ENCODE peak calls at places on chromosome 10, in five cellular contexts. K is DND-41, E is fibroblast of the conjunctiva, Q is cardiac fibroblast, D is HCEC 1CT. C is an unnamed sample.
A peak's percentile ranks its signal among the peaks of the same experiment; 100 is the strongest.

GRCh38 chr10:23194966-23195845 is 3.1 kb downstream of the PTF1A start:
- DNase-seq in D (no peak), Q (no peak), K (no peak), E (no peak), C (no peak)

GRCh38 chr10:47405829-47406547 is 21.9 kb upstream of the ZNF488 start:
- DNase-seq in D (no peak), E (no peak), K (no peak), Q (no peak), C (no peak)

GRCh38 chr10:94279835-94280709 is 82.7 kb downstream of the NOC3L start:
- DNase-seq in Q (peak; percentile 72), E (peak; percentile 37), D (peak; percentile 47), K (peak; percentile 53), C (peak; percentile 71)

GRCh38 chr10:109591631-109592030 is 331.7 kb downstream of the XPNPEP1 start:
- DNase-seq in D (peak; percentile 62), K (no peak), Q (no peak), E (no peak), C (no peak)

GRCh38 chr10:75814071-75814470 is 382.6 kb downstream of the LRMDA start:
- DNase-seq in K (no peak), D (no peak), Q (no peak), E (no peak), C (no peak)

GRCh38 chr10:30747633-30748032 is 118.1 kb upstream of the LYZL2 start:
- DNase-seq in E (no peak), K (no peak), Q (no peak), D (peak; percentile 65), C (no peak)

GRCh38 chr10:4470231-4470840 is 355.7 kb upstream of the AKR1E2 start:
- DNase-seq in D (peak; percentile 88), E (no peak), Q (peak; percentile 85), K (no peak), C (no peak)

GRCh38 chr10:12006671-12007070 is 35.9 kb downstream of the UPF2 start:
- DNase-seq in D (no peak), E (no peak), K (no peak), Q (no peak), C (no peak)

GRCh38 chr10:133162178-133162909 is 2.3 kb downstream of the KNDC1 start:
- DNase-seq in E (no peak), Q (no peak), K (no peak), D (no peak), C (no peak)

GRCh38 chr10:79266092-79266491 is 81.2 kb upstream of the PPIF start:
- DNase-seq in K (no peak), D (no peak), E (no peak), Q (no peak), C (no peak)

GRCh38 chr10:43026039-43026973 is 50.6 kb upstream of the RET start:
- DNase-seq in D (no peak), K (no peak), E (no peak), Q (no peak), C (no peak)

GRCh38 chr10:106795619-106796018 is 368.9 kb downstream of the SORCS1 start:
- DNase-seq in E (no peak), K (no peak), D (no peak), Q (peak; percentile 10), C (peak; percentile 79)

C was measured in NCI-H82.